ENCODE peak calls at places on chromosomes 4 and X, in eight cellular contexts. I, Q, G, X, Z, E, O and P are unnamed samples.

GRCh38 chr4:128228778-128229457 is 58.7 kb downstream of the PGRMC2 start:
- DNase-seq in I (no peak), Q (no peak), G (no peak), X (no peak), Z (no peak), E (no peak), O (no peak), P (no peak)

GRCh38 chr4:108878781-108879180 is 115.9 kb upstream of the ETNPPL start:
- DNase-seq in I (no peak), Q (no peak), G (no peak), X (no peak), Z (no peak), E (no peak), O (no peak), P (no peak)

GRCh38 chr4:159655547-159655946 is 552.7 kb downstream of the RAPGEF2 start:
- DNase-seq in I (no peak), Q (peak; percentile 95), G (no peak), X (peak; percentile 99), Z (no peak), E (no peak), O (no peak), P (no peak)

GRCh38 chrX:39941332-39941920 is 156.3 kb downstream of the BCOR start:
- DNase-seq in I (no peak), Q (no peak), G (peak; percentile 48), X (peak; percentile 36), Z (no peak), E (no peak), O (no peak), P (no peak)

GRCh38 chr4:176377705-176378302 is 58.0 kb downstream of the SPCS3 start:
- DNase-seq in I (no peak), Q (peak; percentile 41), G (no peak), X (peak; percentile 17), Z (no peak), E (no peak), O (no peak), P (no peak)

GRCh38 chr4:74314329-74314728 is 6.1 kb downstream of the EPGN start:
- DNase-seq in I (no peak), Q (no peak), G (no peak), X (no peak), Z (no peak), E (no peak), O (no peak), P (no peak)

GRCh38 chr4:90030953-90031352 is 96.2 kb upstream of the CCSER1 start:
- DNase-seq in I (no peak), Q (peak; percentile 16), G (peak; percentile 22), X (no peak), Z (no peak), E (no peak), O (no peak), P (no peak)

GRCh38 chrX:120761810-120762209 is 113.9 kb downstream of the CT47B1 start:
- DNase-seq in I (no peak), Q (no peak), G (no peak), X (peak; percentile 8), Z (no peak), E (peak; percentile 5), O (no peak), P (no peak)

GRCh38 chr4:135927651-135928050 is 1604.6 kb downstream of the PCDH18 start:
- DNase-seq in I (no peak), Q (no peak), G (no peak), X (no peak), Z (no peak), E (no peak), O (no peak), P (no peak)

GRCh38 chr4:185002784-185003183 is 15.5 kb upstream of the HELT start:
- DNase-seq in I (no peak), Q (no peak), G (no peak), X (no peak), Z (no peak), E (no peak), O (no peak), P (no peak)

GRCh38 chr4:61202100-61202637 is 2.0 kb downstream of the ADGRL3 start:
- DNase-seq in I (no peak), Q (peak; percentile 43), G (peak; percentile 9), X (no peak), Z (no peak), E (no peak), O (peak; percentile 18), P (no peak)

GRCh38 chr4:116668190-116668589 is 417.2 kb downstream of the TRAM1L1 start:
- DNase-seq in I (no peak), Q (no peak), G (no peak), X (no peak), Z (no peak), E (no peak), O (no peak), P (no peak)

GRCh38 chrX:28498658-28499057 is 88.6 kb upstream of the IL1RAPL1 start:
- DNase-seq in I (no peak), Q (peak; percentile 58), G (no peak), X (peak; percentile 10), Z (no peak), E (no peak), O (no peak), P (no peak)

GRCh38 chr4:147160908-147161513 is 215.3 kb upstream of the TTC29 start:
- DNase-seq in I (no peak), Q (peak; percentile 49), G (peak; percentile 49), X (peak; percentile 41), Z (no peak), E (peak; percentile 20), O (no peak), P (peak; percentile 3)

GRCh38 chr4:182486895-182487294 is 243.7 kb downstream of the TENM3 start:
- DNase-seq in I (no peak), Q (peak; percentile 17), G (no peak), X (peak; percentile 26), Z (no peak), E (no peak), O (no peak), P (no peak)

GRCh38 chrX:49102221-49102620 is 21.3 kb downstream of the GPKOW start:
- DNase-seq in I (peak; percentile 53), Q (no peak), G (no peak), X (no peak), Z (no peak), E (no peak), O (no peak), P (no peak)

GRCh38 chrX:123267220-123267619 is 83.1 kb downstream of the GRIA3 start:
- DNase-seq in I (no peak), Q (no peak), G (no peak), X (peak; percentile 86), Z (no peak), E (no peak), O (no peak), P (no peak)

DNA sequence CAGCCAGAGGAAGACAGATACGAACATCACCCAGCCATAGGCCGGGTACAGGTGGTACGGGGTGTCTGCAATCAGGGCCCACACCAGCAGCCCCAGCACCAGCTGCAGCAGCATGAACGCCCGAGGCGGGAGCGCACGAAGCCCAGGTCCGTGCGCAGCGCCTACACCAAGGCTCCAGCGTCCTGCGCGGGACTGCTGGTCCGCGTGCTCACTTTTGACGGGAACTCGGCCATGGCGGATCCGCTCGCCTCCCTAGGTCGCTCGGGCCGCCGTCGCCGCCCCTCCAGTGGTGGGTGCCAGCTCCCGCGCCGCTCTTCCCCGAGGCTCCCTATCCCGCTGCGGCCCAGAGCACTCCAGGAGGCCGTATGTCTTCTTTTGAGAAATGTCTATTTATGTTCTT is 181.2 kb upstream of the DIPK2B start:
- DNase-seq in I (no peak), Q (no peak), G (no peak), X (no peak), Z (no peak), E (no peak), O (no peak), P (no peak)
- H3K4me1 ChIP-seq in I (no peaks in the 10 kb centered on the region), Q (no peaks in the 10 kb centered on the region), G (no peaks in the 10 kb centered on the region), X (no peaks in the 10 kb centered on the region), Z (no peaks in the 10 kb centered on the region), E (no peaks in the 10 kb centered on the region), O (no peaks in the 10 kb centered on the region), P (no peaks in the 10 kb centered on the region)

DNA sequence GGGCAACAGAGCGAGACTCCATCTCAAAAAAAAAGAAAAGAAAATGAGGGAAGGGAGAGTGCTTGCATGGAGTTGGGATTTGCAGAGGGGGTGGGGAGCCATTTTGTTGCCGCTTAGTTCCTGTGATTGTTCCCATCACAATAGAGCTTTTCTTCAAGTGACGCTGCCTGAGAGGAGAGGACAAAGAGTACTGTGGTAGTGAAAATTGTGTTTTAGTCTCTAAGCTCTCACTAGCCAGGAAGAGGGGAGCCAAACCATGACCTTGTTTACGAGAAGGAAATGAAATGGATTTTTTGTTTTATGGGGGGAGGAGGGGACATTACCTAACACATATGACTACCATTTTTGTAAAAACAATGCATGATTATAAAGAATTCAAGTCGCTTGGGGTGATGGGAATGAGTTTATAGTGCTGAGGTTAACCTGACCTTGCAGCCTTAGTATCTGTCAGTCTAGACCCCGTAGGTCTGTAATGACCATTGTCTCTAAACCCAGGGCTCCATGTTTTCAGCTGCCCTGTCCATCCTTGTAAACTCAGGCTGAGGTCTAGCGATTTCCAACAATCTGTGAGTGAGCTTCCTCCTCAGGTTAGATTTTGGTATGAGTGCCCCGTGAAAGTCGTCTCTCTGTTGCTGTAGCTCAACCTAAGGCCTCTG is 18.8 kb downstream of the SRD5A3 start:
- DNase-seq in I (no peak), Q (no peak), G (no peak), X (no peak), Z (no peak), E (no peak), O (no peak), P (no peak)
- H3K36me3 ChIP-seq in I (no peaks in the 10 kb centered on the region), Q (no peaks in the 10 kb centered on the region), G (no peaks in the 10 kb centered on the region), X (no peaks in the 10 kb centered on the region), Z (no peaks in the 10 kb centered on the region), E (peaks cover 14% of the 10 kb centered on the region), O (peaks cover 34% of the 10 kb centered on the region), P (no peaks in the 10 kb centered on the region)

GRCh38 chr4:7973545-7973981 is 33.9 kb upstream of the AFAP1 start:
- DNase-seq in I (no peak), Q (peak; percentile 90), G (no peak), X (peak; percentile 83), Z (no peak), E (no peak), O (no peak), P (no peak)
- H3K4me1 ChIP-seq in I (no peaks in the 10 kb centered on the region), Q (peaks cover 48% of the 10 kb centered on the region), G (peaks cover 11% of the 10 kb centered on the region), X (peaks cover 49% of the 10 kb centered on the region), Z (peaks cover 42% of the 10 kb centered on the region), E (peaks cover 46% of the 10 kb centered on the region), O (peaks cover 54% of the 10 kb centered on the region), P (peaks cover 48% of the 10 kb centered on the region)

GRCh38 chr4:3083732-3084131 is 9.3 kb downstream of the HTT start:
- DNase-seq in I (no peak), Q (no peak), G (no peak), X (no peak), Z (no peak), E (no peak), O (no peak), P (no peak)
- H3K36me3 ChIP-seq in I (no peaks in the 10 kb centered on the region), Q (peaks cover 2% of the 10 kb centered on the region), G (peaks cover 5% of the 10 kb centered on the region), X (peaks cover 12% of the 10 kb centered on the region), Z (peaks cover 6% of the 10 kb centered on the region), E (peaks cover 24% of the 10 kb centered on the region), O (peaks cover 16% of the 10 kb centered on the region), P (peaks cover 10% of the 10 kb centered on the region)

GRCh38 chr4:25484243-25484721 is 107.2 kb downstream of the ANAPC4 start:
- DNase-seq in I (no peak), Q (peak; percentile 60), G (no peak), X (peak; percentile 78), Z (no peak), E (no peak), O (no peak), P (no peak)
- H3K4me1 ChIP-seq in I (no peaks in the 10 kb centered on the region), Q (no peaks in the 10 kb centered on the region), G (no peaks in the 10 kb centered on the region), X (peaks cover 7% of the 10 kb centered on the region), Z (no peaks in the 10 kb centered on the region), E (no peaks in the 10 kb centered on the region), O (no peaks in the 10 kb centered on the region), P (no peaks in the 10 kb centered on the region)

DNA sequence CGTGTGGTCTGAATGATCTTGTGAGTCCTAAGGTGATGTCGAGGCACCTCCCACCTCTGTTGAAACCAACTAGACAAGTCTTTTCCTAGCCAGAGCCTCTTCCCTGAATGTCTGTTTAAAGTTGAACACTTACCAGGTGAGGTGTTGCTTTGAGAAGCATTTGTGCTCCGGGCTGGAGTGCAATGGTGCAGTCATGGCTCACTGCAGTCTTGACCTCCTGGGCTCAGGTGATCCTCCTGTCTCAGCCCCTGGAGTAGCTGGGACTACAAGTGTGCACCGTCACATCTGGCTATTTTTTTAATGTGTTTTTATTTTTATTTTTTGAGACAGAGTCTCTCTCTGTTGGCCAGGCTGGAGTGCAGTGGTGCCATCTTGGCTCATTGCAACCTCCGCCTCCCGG is 18.1 kb downstream of the RNF4 start:
- DNase-seq in I (no peak), Q (no peak), G (no peak), X (no peak), Z (no peak), E (no peak), O (no peak), P (no peak)
- H3K36me3 ChIP-seq in I (no peaks in the 10 kb centered on the region), Q (peaks cover 9% of the 10 kb centered on the region), G (peaks cover 33% of the 10 kb centered on the region), X (peaks cover 13% of the 10 kb centered on the region), Z (peaks cover 15% of the 10 kb centered on the region), E (peaks cover 27% of the 10 kb centered on the region), O (peaks cover 22% of the 10 kb centered on the region), P (peaks cover 30% of the 10 kb centered on the region)